ENCODE peak calls at places on chromosomes 4 and X, in four cellular contexts. H is HepG2, Q is GM12878, T is K562. W is an unnamed sample.

GRCh38 chrX:57379296-57379695 is 92.8 kb downstream of the FAAH2 start:
- DNase-seq in H (no peak), Q (no peak), T (no peak), W (no peak)

GRCh38 chr4:18441676-18442075 is 420.1 kb upstream of the LCORL start:
- DNase-seq in H (no peak), Q (no peak), T (no peak), W (no peak)

GRCh38 chrX:18348047-18348446 is 6.4 kb downstream of the SCML2 start:
- DNase-seq in H (no peak), Q (no peak), T (no peak), W (no peak)

GRCh38 chr4:4362991-4363697 is 23.8 kb upstream of the NSG1 start:
- DNase-seq in H (no peak), Q (no peak), T (no peak), W (no peak)

GRCh38 chr4:54101190-54102041 is 1.5 kb downstream of the GSX2 start:
- DNase-seq in H (no peak), Q (no peak), T (no peak), W (peak)

GRCh38 chrX:107506596-107507031 is 57.2 kb downstream of the FRMPD3 start:
- DNase-seq in H (no peak), Q (no peak), T (no peak), W (peak)

GRCh38 chrX:73849054-73849453 is 286.1 kb downstream of the CHIC1 start:
- DNase-seq in H (no peak), Q (no peak), T (no peak), W (no peak)

GRCh38 chr4:85514117-85514516 is 39.2 kb downstream of the ARHGAP24 start:
- DNase-seq in H (no peak), Q (no peak), T (no peak), W (no peak)

GRCh38 chr4:189377576-189377975 is 563.1 kb upstream of the FRG1 start:
- DNase-seq in H (no peak), Q (no peak), T (no peak), W (no peak)

GRCh38 chr4:119725688-119726330 is 97.2 kb upstream of the PDE5A start:
- DNase-seq in H (no peak), Q (no peak), T (no peak), W (peak)

GRCh38 chrX:98380556-98380955 is 1496.8 kb downstream of the RPA4 start:
- DNase-seq in H (no peak), Q (no peak), T (no peak), W (peak)

GRCh38 chr4:84719115-84719514 is 136.2 kb downstream of the CDS1 start:
- DNase-seq in H (no peak), Q (no peak), T (no peak), W (no peak)

GRCh38 chrX:17369294-17369693 is 5.7 kb upstream of the NHS start:
- DNase-seq in H (no peak), Q (no peak), T (no peak), W (no peak)

GRCh38 chr4:169665039-169665732 is 44.8 kb downstream of the CLCN3 start:
- DNase-seq in H (no peak), Q (no peak), T (peak), W (no peak)

GRCh38 chrX:54995621-54996020 is 1.6 kb upstream of the PFKFB1 start:
- DNase-seq in H (no peak), Q (no peak), T (no peak), W (no peak)

GRCh38 chr4:80814266-80814665 is 216.2 kb upstream of the BMP3 start:
- DNase-seq in H (no peak), Q (no peak), T (no peak), W (no peak)

GRCh38 chr4:113060853-113061252 is 11.4 kb downstream of the ANK2 start:
- DNase-seq in H (no peak), Q (no peak), T (no peak), W (no peak)

GRCh38 chr4:118905546-118905945 is 16.9 kb downstream of the SYNPO2 start:
- DNase-seq in H (no peak), Q (no peak), T (peak), W (no peak)

GRCh38 chrX:42732506-42732905 is 45.5 kb downstream of the PPP1R2C start:
- DNase-seq in H (no peak), Q (no peak), T (no peak), W (no peak)

GRCh38 chr4:176635372-176636261 is 157.1 kb downstream of the VEGFC start:
- DNase-seq in H (no peak), Q (no peak), T (no peak), W (no peak)

GRCh38 chrX:79452879-79453278 is 85.7 kb upstream of the ITM2A start:
- DNase-seq in H (no peak), Q (no peak), T (no peak), W (no peak)

GRCh38 chr4:105092356-105092755 is 54.3 kb upstream of the TET2 start:
- DNase-seq in H (no peak), Q (no peak), T (no peak), W (no peak)

GRCh38 chr4:29972121-29972520 is 748.0 kb upstream of the PCDH7 start:
- DNase-seq in H (no peak), Q (no peak), T (no peak), W (no peak)

GRCh38 chr4:141786921-141787320 is 150.5 kb downstream of the IL15 start:
- DNase-seq in H (no peak), Q (no peak), T (no peak), W (no peak)

GRCh38 chrX:97401154-97401553 is 517.4 kb downstream of the RPA4 start:
- DNase-seq in H (peak), Q (peak), T (no peak), W (no peak)

GRCh38 chr4:108889696-108890475 is 127.0 kb upstream of the ETNPPL start:
- DNase-seq in H (no peak), Q (no peak), T (no peak), W (no peak)

GRCh38 chr4:94690851-94691254 is 66.9 kb upstream of the BMPR1B start:
- DNase-seq in H (no peak), Q (no peak), T (no peak), W (no peak)

GRCh38 chr4:165398570-165398969 is 19.8 kb downstream of the CPE start:
- DNase-seq in H (no peak), Q (no peak), T (no peak), W (no peak)

GRCh38 chrX:24242649-24243556 is 71.0 kb downstream of the SUPT20HL2 start:
- DNase-seq in H (peak), Q (peak), T (no peak), W (no peak)

GRCh38 chr4:39066371-39066770 is 4.3 kb downstream of the KLHL5 start:
- DNase-seq in H (no peak), Q (no peak), T (no peak), W (no peak)
- TF ChIP-seq CREM in H (no peak), Q (no peak), T (no peak), W (no peak)

GRCh38 chr4:139553751-139554670 is 2.0 kb downstream of the SETD7 start:
- DNase-seq in H (no peak), Q (no peak), T (no peak), W (no peak)
- TF ChIP-seq CREM in H (no peak), Q (no peak), T (no peak), W (no peak)

GRCh38 chr4:155208258-155209054 is at the start of gene NPY2R:
- DNase-seq in H (no peak), Q (no peak), T (no peak), W (peak)
- TF ChIP-seq CREM in H (no peak), Q (no peak), T (no peak), W (no peak)

DNA sequence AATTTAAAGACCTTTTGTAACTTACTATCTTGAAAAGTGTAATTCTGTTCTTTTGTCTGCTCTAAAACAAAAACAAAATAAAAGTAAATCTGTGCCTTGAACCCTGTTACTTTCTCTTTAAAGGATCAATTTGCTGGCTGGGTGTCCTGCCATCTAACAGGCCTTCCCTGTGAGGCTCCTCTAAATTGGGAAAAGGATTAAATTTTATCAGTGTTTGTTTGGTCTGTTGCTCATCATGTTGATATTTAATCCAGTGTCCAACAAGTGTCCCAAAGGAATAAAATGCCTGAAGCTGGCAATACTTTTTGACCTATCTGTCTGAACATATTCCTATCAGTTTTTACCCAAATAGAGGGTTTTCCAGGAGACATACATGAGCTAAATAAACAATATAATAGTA is 688.7 kb downstream of the IL1RAPL1 start:
- DNase-seq in H (no peak), Q (no peak), T (no peak), W (no peak)
- TF ChIP-seq CREM in H (no peak), Q (no peak), T (no peak), W (no peak)

GRCh38 chr4:158667651-158668198 is 4.0 kb downstream of the C4orf46 start:
- DNase-seq in H (peak), Q (no peak), T (peak), W (peak)
- TF ChIP-seq CREM in H (no peak), Q (no peak), T (no peak), W (no peak)

DNA sequence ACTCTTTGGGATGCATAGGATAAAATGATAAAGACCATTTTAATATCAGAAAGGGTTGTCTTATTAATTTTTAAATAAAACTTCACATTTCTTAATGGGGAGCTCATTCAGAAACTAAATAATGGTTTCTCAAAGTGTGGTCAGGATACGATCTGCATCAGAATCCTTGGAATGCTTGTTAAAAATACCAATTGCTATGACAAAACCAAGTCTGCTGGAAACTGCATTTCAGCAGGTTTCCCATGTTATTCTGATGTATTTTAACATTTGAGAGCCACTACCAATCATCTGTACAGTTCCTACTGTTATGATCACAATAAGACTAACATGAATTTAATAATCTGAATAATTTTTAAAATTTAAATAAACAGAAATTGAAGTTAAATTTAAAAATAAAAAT is 115.1 kb downstream of the SOWAHB start:
- DNase-seq in H (no peak), Q (no peak), T (no peak), W (no peak)
- TF ChIP-seq CREM in H (no peak), Q (no peak), T (no peak), W (no peak)

DNA sequence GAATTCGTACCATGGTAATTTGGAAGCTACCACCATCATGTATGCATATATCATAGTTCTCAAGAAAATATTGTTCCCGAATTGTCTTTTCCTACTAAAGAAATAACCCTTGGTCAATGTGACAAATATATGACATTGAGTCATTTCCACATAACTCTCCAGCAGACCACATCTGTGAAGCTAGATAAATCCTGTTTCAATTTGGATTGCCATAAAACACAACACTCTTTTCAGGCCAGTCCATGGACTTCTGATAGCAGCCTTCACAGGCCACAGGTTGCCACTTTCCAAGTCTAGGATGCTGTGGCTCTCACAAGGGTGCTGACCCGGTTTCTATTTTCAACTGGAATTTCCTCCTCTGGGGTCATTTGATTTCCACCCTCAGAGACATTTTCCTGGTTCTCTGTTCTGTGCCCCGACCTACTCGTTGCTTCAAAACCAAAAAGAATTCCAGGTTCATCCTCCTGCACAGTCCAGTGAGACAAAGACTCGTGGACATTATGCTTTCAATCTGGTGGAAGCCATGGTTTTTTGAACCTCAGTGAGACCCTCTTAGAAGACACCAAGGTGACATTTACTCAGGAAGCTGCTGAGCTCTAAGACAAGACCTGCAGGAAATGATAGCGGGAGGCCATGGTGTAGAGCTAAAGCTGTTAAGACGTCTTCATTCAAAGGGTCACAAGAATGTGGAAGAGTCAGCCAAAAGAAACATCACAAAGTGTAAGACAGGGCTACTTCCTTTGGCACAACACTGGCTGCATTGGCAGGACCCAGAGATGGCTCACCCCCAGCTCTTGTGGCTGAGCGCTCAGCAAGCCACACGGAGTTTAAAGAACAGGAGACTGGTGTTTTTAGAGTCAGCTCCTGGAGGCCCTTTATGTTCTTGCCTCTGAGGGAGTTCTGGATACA is 119.8 kb downstream of the AMELX start:
- DNase-seq in H (no peak), Q (no peak), T (peak), W (no peak)
- TF ChIP-seq CREM in H (no peak), Q (no peak), T (no peak), W (no peak)

GRCh38 chr4:47532658-47533057 is 47.6 kb downstream of the ATP10D start:
- DNase-seq in H (no peak), Q (no peak), T (no peak), W (no peak)
- TF ChIP-seq CREM in H (no peak), Q (no peak), T (no peak), W (no peak)

GRCh38 chr4:76740192-76740591 is 157.8 kb downstream of the SOWAHB start:
- DNase-seq in H (no peak), Q (no peak), T (no peak), W (no peak)

GRCh38 chr4:76733380-76733779 is 164.6 kb downstream of the SOWAHB start:
- DNase-seq in H (no peak), Q (no peak), T (no peak), W (peak)

GRCh38 chr4:76737180-76737579 is 160.8 kb downstream of the SOWAHB start:
- DNase-seq in H (no peak), Q (no peak), T (no peak), W (no peak)

GRCh38 chr4:76738081-76738931 is 159.6 kb downstream of the SOWAHB start:
- DNase-seq in H (no peak), Q (peak), T (no peak), W (no peak)

GRCh38 chr4:76736434-76736833 is 161.5 kb downstream of the SOWAHB start:
- DNase-seq in H (no peak), Q (no peak), T (no peak), W (no peak)
- TF ChIP-seq CREM in H (no peak), Q (no peak), T (no peak), W (no peak)

W was measured in WTC11.